ENCODE peak calls at places on chromosomes 11 and 22, in eight cellular contexts. J is KBM-7; U is type B pancreatic cell; Z is NCI-H345; M is AG04450; I is upper lobe of right lung; W is MCF 10A; E is stimulated activated naive CD4-positive, alpha-beta T cell. V is an unnamed sample.

GRCh38 chr11:93732237-93732892 is 8.9 kb downstream of the TAF1D start:
- DNase-seq in J (no peak), U (no peak), Z (no peak), M (no peak), I (no peak), W (no peak), E (no peak), V (no peak)

GRCh38 chr11:131889760-131890620 is 519.6 kb downstream of the NTM start:
- DNase-seq in J (no peak), U (no peak), Z (no peak), M (no peak), I (no peak), W (no peak), E (no peak), V (no peak)

GRCh38 chr11:17570034-17570433 is 23.0 kb downstream of the OTOG start:
- DNase-seq in J (no peak), U (peak), Z (no peak), M (no peak), I (no peak), W (no peak), E (no peak), V (no peak)

GRCh38 chr11:19329910-19330309 is 89.2 kb upstream of the E2F8 start:
- DNase-seq in J (no peak), U (no peak), Z (no peak), M (no peak), I (no peak), W (no peak), E (no peak), V (no peak)

GRCh38 chr11:129766858-129767604 is 48.6 kb upstream of the TMEM45B start:
- DNase-seq in J (peak), U (no peak), Z (peak), M (no peak), I (no peak), W (peak), E (no peak), V (no peak)

GRCh38 chr22:48700566-48701295 is 1126.9 kb downstream of the BRD1 start:
- DNase-seq in J (no peak), U (no peak), Z (no peak), M (no peak), I (no peak), W (no peak), E (no peak), V (no peak)

GRCh38 chr11:88508808-88509581 is 171.5 kb upstream of the CTSC start:
- DNase-seq in J (no peak), U (no peak), Z (peak), M (no peak), I (peak), W (no peak), E (no peak), V (no peak)

GRCh38 chr11:114147389-114148382 is 88.2 kb downstream of the ZBTB16 start:
- DNase-seq in J (no peak), U (no peak), Z (no peak), M (no peak), I (no peak), W (no peak), E (no peak), V (no peak)

GRCh38 chr11:72040497-72041363 is 39.6 kb downstream of the NUMA1 start:
- DNase-seq in J (peak), U (peak), Z (peak), M (peak), I (peak), W (peak), E (peak), V (peak)

GRCh38 chr11:8699903-8700302 is 17.3 kb downstream of the RPL27A start:
- DNase-seq in J (peak), U (no peak), Z (no peak), M (no peak), I (no peak), W (no peak), E (no peak), V (no peak)

GRCh38 chr22:22702159-22702873 is 57.9 kb downstream of the GGTLC2 start:
- DNase-seq in J (no peak), U (no peak), Z (no peak), M (no peak), I (no peak), W (peak), E (no peak), V (no peak)

GRCh38 chr11:45805305-45806071 is 539 bp downstream of the SLC35C1 start:
- DNase-seq in J (peak), U (no peak), Z (peak), M (no peak), I (peak), W (peak), E (no peak), V (no peak)

GRCh38 chr11:41274831-41275230 is 184.6 kb downstream of the LRRC4C start:
- DNase-seq in J (no peak), U (no peak), Z (no peak), M (no peak), I (no peak), W (no peak), E (no peak), V (no peak)

GRCh38 chr11:33624082-33624481 is 76.5 kb downstream of the C11orf91 start:
- DNase-seq in J (no peak), U (no peak), Z (peak), M (no peak), I (no peak), W (peak), E (no peak), V (no peak)

GRCh38 chr22:27420817-27421361 is 380.7 kb downstream of the MN1 start:
- DNase-seq in J (no peak), U (no peak), Z (no peak), M (peak), I (peak), W (peak), E (no peak), V (no peak)

GRCh38 chr22:20268350-20269012 is 363 bp upstream of the RTN4R start:
- DNase-seq in J (peak), U (peak), Z (peak), M (no peak), I (peak), W (peak), E (peak), V (no peak)

GRCh38 chr22:45242778-45243191 is 2.1 kb upstream of the KIAA0930 start:
- DNase-seq in J (no peak), U (no peak), Z (peak), M (no peak), I (no peak), W (peak), E (no peak), V (no peak)

GRCh38 chr22:49728566-49729271 is 99.0 kb downstream of the BRD1 start:
- DNase-seq in J (no peak), U (peak), Z (no peak), M (no peak), I (peak), W (no peak), E (no peak), V (no peak)

V was measured in CD14-positive monocyte.